ENCODE peak calls at places on chromosomes 12 and 14, in nine cellular contexts. One of them, this sample, is unnamed.

GRCh38 chr12:95859344-95859816 is 628 bp downstream of the SNRPF start:
- DNase-seq in stimulated activated naive CD4-positive, alpha-beta T cell: no peak
- DNase-seq in hypothalamus: no peak
- DNase-seq in stimulated activated CD8-positive, alpha-beta memory T cell treated with anti-CD3 and anti-CD28 coated beads, Interleukin-15, amount 100 ng/mL, for 1 hour: no peak
- DNase-seq in HL-60: no peak
- DNase-seq in left ventricle myocardium inferior: no peak
- DNase-seq in stimulated activated CD4-positive, alpha-beta T cell treated with anti-CD3 and anti-CD28 coated beads, Interleukin-1b, Interleukin-23, amount 100 ng/mL, for 24 hours: no peak
- DNase-seq in GM04503: no peak
- DNase-seq in glutamatergic neuron: no peak
- DNase-seq in this sample: no peak

GRCh38 chr12:76455582-76456345 is 103.8 kb downstream of the OSBPL8 start:
- DNase-seq in stimulated activated naive CD4-positive, alpha-beta T cell: peak
- DNase-seq in hypothalamus: no peak
- DNase-seq in stimulated activated CD8-positive, alpha-beta memory T cell treated with anti-CD3 and anti-CD28 coated beads, Interleukin-15, amount 100 ng/mL, for 1 hour: no peak
- DNase-seq in HL-60: peak
- DNase-seq in left ventricle myocardium inferior: no peak
- DNase-seq in stimulated activated CD4-positive, alpha-beta T cell treated with anti-CD3 and anti-CD28 coated beads, Interleukin-1b, Interleukin-23, amount 100 ng/mL, for 24 hours: no peak
- DNase-seq in GM04503: peak
- DNase-seq in glutamatergic neuron: no peak
- DNase-seq in this sample: no peak

GRCh38 chr12:6532927-6533652 is 1.2 kb upstream of the GAPDH start:
- DNase-seq in stimulated activated naive CD4-positive, alpha-beta T cell: peak
- DNase-seq in hypothalamus: peak
- DNase-seq in stimulated activated CD8-positive, alpha-beta memory T cell treated with anti-CD3 and anti-CD28 coated beads, Interleukin-15, amount 100 ng/mL, for 1 hour: no peak
- DNase-seq in HL-60: no peak
- DNase-seq in left ventricle myocardium inferior: peak
- DNase-seq in stimulated activated CD4-positive, alpha-beta T cell treated with anti-CD3 and anti-CD28 coated beads, Interleukin-1b, Interleukin-23, amount 100 ng/mL, for 24 hours: no peak
- DNase-seq in GM04503: no peak
- DNase-seq in glutamatergic neuron: peak
- DNase-seq in this sample: no peak

GRCh38 chr12:131415781-131416180 is 295.1 kb upstream of the SFSWAP start:
- DNase-seq in stimulated activated naive CD4-positive, alpha-beta T cell: no peak
- DNase-seq in hypothalamus: no peak
- DNase-seq in stimulated activated CD8-positive, alpha-beta memory T cell treated with anti-CD3 and anti-CD28 coated beads, Interleukin-15, amount 100 ng/mL, for 1 hour: no peak
- DNase-seq in HL-60: no peak
- DNase-seq in left ventricle myocardium inferior: no peak
- DNase-seq in stimulated activated CD4-positive, alpha-beta T cell treated with anti-CD3 and anti-CD28 coated beads, Interleukin-1b, Interleukin-23, amount 100 ng/mL, for 24 hours: no peak
- DNase-seq in GM04503: no peak
- DNase-seq in glutamatergic neuron: no peak
- DNase-seq in this sample: no peak

GRCh38 chr12:1922985-1923384 is 4.5 kb upstream of the CACNA2D4 start:
- DNase-seq in stimulated activated naive CD4-positive, alpha-beta T cell: no peak
- DNase-seq in hypothalamus: no peak
- DNase-seq in stimulated activated CD8-positive, alpha-beta memory T cell treated with anti-CD3 and anti-CD28 coated beads, Interleukin-15, amount 100 ng/mL, for 1 hour: no peak
- DNase-seq in HL-60: no peak
- DNase-seq in left ventricle myocardium inferior: no peak
- DNase-seq in stimulated activated CD4-positive, alpha-beta T cell treated with anti-CD3 and anti-CD28 coated beads, Interleukin-1b, Interleukin-23, amount 100 ng/mL, for 24 hours: no peak
- DNase-seq in GM04503: no peak
- DNase-seq in glutamatergic neuron: no peak
- DNase-seq in this sample: no peak

GRCh38 chr12:49413010-49413409 is 45.7 kb downstream of the SPATS2 start:
- DNase-seq in stimulated activated naive CD4-positive, alpha-beta T cell: no peak
- DNase-seq in hypothalamus: no peak
- DNase-seq in stimulated activated CD8-positive, alpha-beta memory T cell treated with anti-CD3 and anti-CD28 coated beads, Interleukin-15, amount 100 ng/mL, for 1 hour: no peak
- DNase-seq in HL-60: no peak
- DNase-seq in left ventricle myocardium inferior: no peak
- DNase-seq in stimulated activated CD4-positive, alpha-beta T cell treated with anti-CD3 and anti-CD28 coated beads, Interleukin-1b, Interleukin-23, amount 100 ng/mL, for 24 hours: no peak
- DNase-seq in GM04503: no peak
- DNase-seq in glutamatergic neuron: no peak
- DNase-seq in this sample: no peak

GRCh38 chr14:96923003-96923402 is 125.8 kb downstream of the VRK1 start:
- DNase-seq in stimulated activated naive CD4-positive, alpha-beta T cell: no peak
- DNase-seq in hypothalamus: no peak
- DNase-seq in stimulated activated CD8-positive, alpha-beta memory T cell treated with anti-CD3 and anti-CD28 coated beads, Interleukin-15, amount 100 ng/mL, for 1 hour: no peak
- DNase-seq in HL-60: no peak
- DNase-seq in left ventricle myocardium inferior: no peak
- DNase-seq in stimulated activated CD4-positive, alpha-beta T cell treated with anti-CD3 and anti-CD28 coated beads, Interleukin-1b, Interleukin-23, amount 100 ng/mL, for 24 hours: no peak
- DNase-seq in GM04503: no peak
- DNase-seq in glutamatergic neuron: no peak
- DNase-seq in this sample: no peak

GRCh38 chr12:2794261-2794735 is 472 bp upstream of the FKBP4 start:
- DNase-seq in stimulated activated naive CD4-positive, alpha-beta T cell: peak
- DNase-seq in hypothalamus: peak
- DNase-seq in stimulated activated CD8-positive, alpha-beta memory T cell treated with anti-CD3 and anti-CD28 coated beads, Interleukin-15, amount 100 ng/mL, for 1 hour: no peak
- DNase-seq in HL-60: no peak
- DNase-seq in left ventricle myocardium inferior: no peak
- DNase-seq in stimulated activated CD4-positive, alpha-beta T cell treated with anti-CD3 and anti-CD28 coated beads, Interleukin-1b, Interleukin-23, amount 100 ng/mL, for 24 hours: peak
- DNase-seq in GM04503: no peak
- DNase-seq in glutamatergic neuron: no peak
- DNase-seq in this sample: no peak

GRCh38 chr12:64608901-64609542 is 1.3 kb upstream of the RASSF3 start:
- DNase-seq in stimulated activated naive CD4-positive, alpha-beta T cell: peak
- DNase-seq in hypothalamus: no peak
- DNase-seq in stimulated activated CD8-positive, alpha-beta memory T cell treated with anti-CD3 and anti-CD28 coated beads, Interleukin-15, amount 100 ng/mL, for 1 hour: no peak
- DNase-seq in HL-60: peak
- DNase-seq in left ventricle myocardium inferior: no peak
- DNase-seq in stimulated activated CD4-positive, alpha-beta T cell treated with anti-CD3 and anti-CD28 coated beads, Interleukin-1b, Interleukin-23, amount 100 ng/mL, for 24 hours: no peak
- DNase-seq in GM04503: no peak
- DNase-seq in glutamatergic neuron: no peak
- DNase-seq in this sample: no peak

GRCh38 chr14:45526715-45527549 is 273.9 kb upstream of the MIS18BP1 start:
- DNase-seq in stimulated activated naive CD4-positive, alpha-beta T cell: no peak
- DNase-seq in hypothalamus: no peak
- DNase-seq in stimulated activated CD8-positive, alpha-beta memory T cell treated with anti-CD3 and anti-CD28 coated beads, Interleukin-15, amount 100 ng/mL, for 1 hour: no peak
- DNase-seq in HL-60: peak
- DNase-seq in left ventricle myocardium inferior: no peak
- DNase-seq in stimulated activated CD4-positive, alpha-beta T cell treated with anti-CD3 and anti-CD28 coated beads, Interleukin-1b, Interleukin-23, amount 100 ng/mL, for 24 hours: no peak
- DNase-seq in GM04503: no peak
- DNase-seq in glutamatergic neuron: peak
- DNase-seq in this sample: no peak

This sample was measured in activated CD8-positive, alpha-beta memory T cell treated with anti-CD3 and anti-CD28 coated beads for 1 hour.